ENCODE peak calls at places on chromosomes 13 and 19, in ten cellular contexts. E is PC-3, Q is right lobe of liver, K is heart left ventricle, X is neural progenitor cell, L is heart right ventricle, N is BJ, J is pancreas, R is GM06990, O is stomach. F is an unnamed sample.
A peak's percentile ranks its signal among the peaks of the same experiment; 100 is the strongest.

GRCh38 chr13:33213797-33214196 is 71.8 kb downstream of the STARD13 start:
- DNase-seq in J (no peak), R (no peak), L (no peak), N (no peak), X (peak; percentile 65), O (peak; percentile 32), E (no peak), Q (no peak), K (no peak), F (no peak)

GRCh38 chr19:15635016-15635805 is 5.5 kb upstream of the CYP4F3 start:
- DNase-seq in L (no peak), N (no peak), K (no peak), R (no peak), J (no peak), O (no peak), Q (peak; percentile 77), E (no peak), X (no peak), F (no peak)

GRCh38 chr19:16018801-16019551 is 57.3 kb upstream of the TPM4 start:
- DNase-seq in J (no peak), X (no peak), R (no peak), Q (no peak), E (no peak), L (no peak), K (no peak), N (no peak), O (peak; percentile 14), F (no peak)

GRCh38 chr19:15114153-15114540 is 6.9 kb downstream of the SYDE1 start:
- DNase-seq in N (no peak), K (no peak), X (no peak), R (no peak), O (no peak), J (no peak), E (no peak), L (no peak), Q (no peak), F (no peak)

GRCh38 chr13:40666905-40667621 is 622 bp upstream of the FOXO1 start:
- DNase-seq in N (no peak), L (peak; percentile 56), Q (peak; percentile 49), K (peak; percentile 75), O (peak; percentile 48), J (peak; percentile 45), R (no peak), X (peak; percentile 84), E (peak; percentile 16), F (peak; percentile 46)

GRCh38 chr13:50129923-50130685 is 114.9 kb downstream of the KCNRG start:
- DNase-seq in E (peak; percentile 13), R (peak; percentile 26), K (peak; percentile 73), N (no peak), L (peak; percentile 48), J (no peak), O (no peak), Q (peak; percentile 36), X (peak; percentile 76), F (no peak)

GRCh38 chr13:59352600-59352999 is 811.1 kb downstream of the DIAPH3 start:
- DNase-seq in X (no peak), R (no peak), K (no peak), O (no peak), L (no peak), J (no peak), E (no peak), Q (no peak), N (no peak), F (no peak)

GRCh38 chr19:5914946-5915781 is 1.1 kb downstream of the CAPS start:
- DNase-seq in X (no peak), J (peak; percentile 49), K (no peak), L (no peak), O (peak; percentile 80), R (no peak), N (no peak), Q (no peak), E (peak; percentile 76), F (peak; percentile 88)

GRCh38 chr13:100438059-100438788 is 150.4 kb downstream of the GGACT start:
- DNase-seq in L (no peak), O (no peak), K (no peak), N (no peak), R (no peak), J (no peak), E (no peak), X (no peak), Q (no peak), F (no peak)

GRCh38 chr19:38845374-38846024 is 4.3 kb downstream of the HNRNPL start:
- DNase-seq in N (no peak), Q (no peak), X (no peak), O (no peak), L (no peak), K (no peak), E (no peak), R (no peak), J (no peak), F (no peak)
- H3K36me3 ChIP-seq in N (peaks cover 50% of the 10 kb centered on the region), Q (peaks cover 38% of the 10 kb centered on the region), X (peaks cover 22% of the 10 kb centered on the region), O (peaks cover 71% of the 10 kb centered on the region), L (peaks cover 4% of the 10 kb centered on the region), K (peaks cover 73% of the 10 kb centered on the region), E (peaks cover 67% of the 10 kb centered on the region), R (peaks cover 58% of the 10 kb centered on the region), J (peaks cover 58% of the 10 kb centered on the region), F (peaks cover 70% of the 10 kb centered on the region)

GRCh38 chr13:43085545-43085944 is 62.2 kb downstream of the DNAJC15 start:
- DNase-seq in Q (no peak), K (no peak), X (no peak), R (no peak), J (no peak), N (no peak), L (no peak), E (peak; percentile 67), O (no peak), F (no peak)
- TF ChIP-seq CTCF in Q (peak; percentile 59), K (peak; percentile 60), X (peak; percentile 58), R (peak; percentile 40), J (peak; percentile 55), N (peak; percentile 40), L (peak; percentile 65), E (peak; percentile 62), O (peak; percentile 56), F (peak; percentile 70)

GRCh38 chr19:1266818-1267440 is 2.2 kb upstream of the CIRBP start:
- DNase-seq in L (peak; percentile 84), R (peak; percentile 82), K (peak; percentile 90), N (no peak), E (peak; percentile 54), O (peak; percentile 80), X (peak; percentile 79), J (peak; percentile 82), Q (peak; percentile 80), F (peak; percentile 67)

GRCh38 chr19:1267441-1268391 is 1.4 kb upstream of the CIRBP start:
- DNase-seq in E (no peak), O (no peak), Q (peak; percentile 56), N (no peak), K (no peak), J (peak; percentile 58), X (peak; percentile 58), L (no peak), R (no peak), F (no peak)

GRCh38 chr19:1264801-1265610 is 4.1 kb upstream of the CIRBP start:
- DNase-seq in E (peak; percentile 90), R (peak; percentile 86), L (peak; percentile 72), O (peak; percentile 73), K (peak; percentile 85), N (no peak), Q (peak; percentile 82), X (peak; percentile 86), J (peak; percentile 75), F (peak; percentile 63)

GRCh38 chr19:1266116-1266817 is 2.9 kb upstream of the CIRBP start:
- DNase-seq in O (peak; percentile 89), N (no peak), X (peak; percentile 95), Q (peak; percentile 96), K (peak; percentile 97), J (peak; percentile 81), R (peak; percentile 92), E (peak; percentile 89), L (peak; percentile 93), F (peak; percentile 69)

DNA sequence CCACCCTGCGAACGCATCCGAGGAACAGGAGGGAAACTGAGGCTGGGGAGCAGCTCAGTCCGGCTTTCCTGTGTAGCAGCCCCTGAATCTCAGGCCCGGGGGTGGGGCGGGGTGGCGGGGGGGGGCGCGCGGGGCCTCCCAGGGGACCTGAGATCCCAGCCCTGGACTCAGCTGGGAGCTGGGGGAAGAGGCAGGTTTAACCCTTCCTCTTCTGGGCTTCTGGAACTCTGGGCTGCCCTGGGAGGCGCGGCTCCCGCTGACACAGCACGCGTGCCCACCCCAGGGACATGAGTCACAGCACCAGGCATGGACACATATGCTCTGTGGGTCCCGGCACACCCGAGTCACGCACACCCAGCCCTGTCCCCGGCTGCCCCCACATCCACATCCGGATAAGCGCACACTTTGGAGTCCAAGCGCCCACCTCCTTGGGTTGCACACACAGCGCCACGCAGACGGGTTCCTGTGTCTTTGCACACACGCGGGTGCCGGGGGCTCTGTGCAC is 3.5 kb upstream of the CIRBP start:
- DNase-seq in R (peak; percentile 69), O (no peak), Q (peak; percentile 60), K (peak; percentile 87), J (peak; percentile 57), L (peak; percentile 73), E (peak; percentile 52), X (no peak), N (no peak), F (peak; percentile 55)
- H3K36me3 ChIP-seq in R (no peaks in the 10 kb centered on the region), O (no peaks in the 10 kb centered on the region), Q (no peaks in the 10 kb centered on the region), K (peaks cover under 1% of the 10 kb centered on the region), J (no peaks in the 10 kb centered on the region), L (no peaks in the 10 kb centered on the region), E (no peaks in the 10 kb centered on the region), X (no peaks in the 10 kb centered on the region), N (no peaks in the 10 kb centered on the region), F (no peaks in the 10 kb centered on the region)

GRCh38 chr13:73720216-73720840 is 413.9 kb downstream of the KLF12 start:
- DNase-seq in K (no peak), Q (no peak), J (no peak), E (no peak), R (no peak), O (no peak), L (no peak), X (no peak), N (no peak), F (no peak)

GRCh38 chr13:73718248-73718647 is 416.0 kb downstream of the KLF12 start:
- DNase-seq in O (no peak), E (no peak), X (no peak), K (no peak), R (no peak), J (no peak), N (no peak), L (no peak), Q (no peak), F (no peak)

GRCh38 chr13:73717632-73718031 is 416.6 kb downstream of the KLF12 start:
- DNase-seq in N (no peak), R (no peak), Q (no peak), X (no peak), E (peak; percentile 45), O (no peak), K (no peak), J (peak; percentile 14), L (no peak), F (no peak)

GRCh38 chr13:73721571-73721970 is 412.6 kb downstream of the KLF12 start:
- DNase-seq in L (no peak), K (no peak), Q (no peak), E (no peak), X (no peak), O (no peak), N (no peak), J (no peak), R (no peak), F (no peak)

DNA sequence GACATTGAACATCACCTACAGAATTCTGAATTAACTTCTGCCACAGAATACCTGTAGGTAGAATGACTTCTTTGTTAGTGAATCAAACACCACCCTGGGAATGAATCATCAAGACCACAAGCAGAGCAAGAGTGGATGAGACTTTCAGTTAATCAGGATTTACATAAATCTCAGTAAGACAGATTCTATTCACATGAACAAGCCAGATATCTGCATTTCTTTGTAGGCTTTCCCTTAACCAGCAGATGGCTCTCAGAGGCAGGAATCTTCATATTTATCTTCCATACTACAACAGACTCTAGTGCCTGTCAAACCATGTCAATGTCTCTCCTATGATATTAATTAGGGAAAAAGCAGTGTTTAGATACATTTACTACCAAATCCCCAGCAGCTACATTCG is 412.1 kb downstream of the KLF12 start:
- DNase-seq in R (no peak), N (peak; percentile 6), Q (no peak), K (no peak), E (peak; percentile 82), O (no peak), L (no peak), J (no peak), X (no peak), F (no peak)
- TF ChIP-seq CTCF in R (no peak), N (peak; percentile 52), Q (peak; percentile 26), K (no peak), E (peak; percentile 61), O (no peak), L (peak; percentile 21), J (no peak), X (peak; percentile 29), F (no peak)